ENCODE peak calls at places on chromosomes 2 and 18, in nine cellular contexts. G, U, O, S, A, H, B, T and D are unnamed samples.

GRCh38 chr2:195532628-195533271 is 124.3 kb upstream of the SLC39A10 start:
- DNase-seq in S (peak; percentile 72), B (no peak), A (no peak), O (no peak), G (no peak), T (no peak), H (peak; percentile 54), U (no peak), D (no peak)

GRCh38 chr2:105449083-105449482 is 50.2 kb upstream of the FHL2 start:
- DNase-seq in H (no peak), S (no peak), G (peak; percentile 85), A (no peak), O (no peak), B (peak; percentile 99), T (no peak), U (peak; percentile 95), D (no peak)

GRCh38 chr2:45554764-45555163 is 56.3 kb downstream of the SRBD1 start:
- DNase-seq in U (no peak), S (no peak), T (no peak), H (no peak), G (no peak), B (no peak), A (no peak), O (no peak), D (no peak)

GRCh38 chr2:236962816-236963215 is 122.9 kb upstream of the COPS8 start:
- DNase-seq in B (no peak), H (no peak), S (no peak), G (no peak), A (no peak), T (no peak), O (no peak), U (no peak), D (no peak)

GRCh38 chr2:69604026-69604678 is 39.4 kb downstream of the AAK1 start:
- DNase-seq in B (no peak), T (no peak), G (no peak), O (no peak), A (no peak), S (no peak), H (no peak), U (no peak), D (no peak)

GRCh38 chr2:204027105-204027504 is 90.5 kb downstream of the ICOS start:
- DNase-seq in A (no peak), U (no peak), S (no peak), B (peak; percentile 40), G (no peak), T (no peak), H (peak; percentile 42), O (no peak), D (no peak)

GRCh38 chr2:164302786-164303185 is 318.5 kb downstream of the GRB14 start:
- DNase-seq in A (no peak), O (no peak), B (no peak), H (no peak), U (no peak), S (no peak), G (no peak), T (no peak), D (no peak)

GRCh38 chr18:43847164-43848091 is 570.1 kb upstream of the SYT4 start:
- DNase-seq in H (peak; percentile 77), T (no peak), B (peak; percentile 14), O (no peak), S (no peak), U (no peak), A (peak; percentile 30), G (no peak), D (no peak)

GRCh38 chr2:190315273-190315672 is 4.4 kb downstream of the HIBCH start:
- DNase-seq in H (no peak), T (no peak), G (no peak), O (no peak), U (no peak), B (no peak), A (no peak), S (no peak), D (no peak)

GRCh38 chr2:179019260-179019659 is 30.7 kb downstream of the CCDC141 start:
- DNase-seq in O (no peak), T (no peak), H (no peak), U (no peak), B (no peak), A (no peak), S (no peak), G (no peak), D (no peak)

GRCh38 chr18:63882333-63883141 is 5.0 kb upstream of the SERPINB2 start:
- DNase-seq in H (peak; percentile 100), T (no peak), G (no peak), O (no peak), A (no peak), U (no peak), B (no peak), S (no peak), D (no peak)